ENCODE peak calls at places on chromosomes 6 and 20, in five cellular contexts. One of them, this sample, is unnamed.

GRCh38 chr6:137873273-137873762 is 6.3 kb downstream of the TNFAIP3 start:
- DNase-seq in H1: no peak
- DNase-seq in neuronal stem cell: no peak
- DNase-seq in IMR-90: peak
- DNase-seq in H9: no peak
- DNase-seq in this sample: peak

GRCh38 chr6:21079468-21080048 is 514.0 kb upstream of the SOX4 start:
- DNase-seq in H9: no peak
- DNase-seq in H1: no peak
- DNase-seq in neuronal stem cell: no peak
- DNase-seq in IMR-90: peak
- DNase-seq in this sample: peak

GRCh38 chr6:28474441-28475219 is 31.3 kb upstream of the ZSCAN23 start:
- DNase-seq in neuronal stem cell: peak
- DNase-seq in H1: peak
- DNase-seq in H9: no peak
- DNase-seq in IMR-90: peak
- DNase-seq in this sample: peak

GRCh38 chr20:57594092-57594911 is 25.9 kb downstream of the ZBP1 start:
- DNase-seq in H1: peak
- DNase-seq in IMR-90: peak
- DNase-seq in neuronal stem cell: peak
- DNase-seq in H9: peak
- DNase-seq in this sample: peak

GRCh38 chr20:25051386-25052155 is 6.4 kb downstream of the ACSS1 start:
- DNase-seq in H1: no peak
- DNase-seq in neuronal stem cell: no peak
- DNase-seq in IMR-90: no peak
- DNase-seq in H9: no peak
- DNase-seq in this sample: no peak

GRCh38 chr6:32692019-32692418 is 25.6 kb upstream of the HLA-DQB1 start:
- DNase-seq in H1: peak
- DNase-seq in H9: peak
- DNase-seq in IMR-90: no peak
- DNase-seq in neuronal stem cell: peak
- DNase-seq in this sample: no peak

GRCh38 chr20:48850257-48850656 is 22.5 kb upstream of the PREX1 start:
- DNase-seq in neuronal stem cell: no peak
- DNase-seq in H9: no peak
- DNase-seq in IMR-90: no peak
- DNase-seq in H1: no peak
- DNase-seq in this sample: no peak

GRCh38 chr6:56250266-56250665 is 2.9 kb upstream of the COL21A1 start:
- DNase-seq in H9: no peak
- DNase-seq in IMR-90: no peak
- DNase-seq in H1: no peak
- DNase-seq in neuronal stem cell: no peak
- DNase-seq in this sample: peak

GRCh38 chr6:117346142-117346930 is 79.4 kb downstream of the ROS1 start:
- DNase-seq in H1: no peak
- DNase-seq in H9: no peak
- DNase-seq in IMR-90: peak
- DNase-seq in neuronal stem cell: no peak
- DNase-seq in this sample: peak

GRCh38 chr20:10579942-10580341 is 93.9 kb downstream of the JAG1 start:
- DNase-seq in neuronal stem cell: no peak
- DNase-seq in H1: no peak
- DNase-seq in H9: no peak
- DNase-seq in IMR-90: no peak
- DNase-seq in this sample: no peak

GRCh38 chr20:40810336-40810735 is 121.3 kb upstream of the MAFB start:
- DNase-seq in H9: peak
- DNase-seq in H1: no peak
- DNase-seq in neuronal stem cell: no peak
- DNase-seq in IMR-90: no peak
- DNase-seq in this sample: no peak

GRCh38 chr6:17687136-17687535 is 19.6 kb downstream of the NUP153 start:
- DNase-seq in H9: no peak
- DNase-seq in H1: no peak
- DNase-seq in neuronal stem cell: no peak
- DNase-seq in IMR-90: no peak
- DNase-seq in this sample: no peak

GRCh38 chr6:16639689-16640480 is 121.4 kb downstream of the ATXN1 start:
- DNase-seq in IMR-90: peak
- DNase-seq in H9: no peak
- DNase-seq in H1: no peak
- DNase-seq in neuronal stem cell: no peak
- DNase-seq in this sample: peak

GRCh38 chr6:5012531-5012930 is 8.7 kb upstream of the RPP40 start:
- DNase-seq in H9: no peak
- DNase-seq in IMR-90: peak
- DNase-seq in H1: no peak
- DNase-seq in neuronal stem cell: no peak
- DNase-seq in this sample: no peak

GRCh38 chr6:44708208-44708607 is 320.7 kb downstream of the CDC5L start:
- DNase-seq in H9: no peak
- DNase-seq in IMR-90: no peak
- DNase-seq in neuronal stem cell: no peak
- DNase-seq in H1: no peak
- DNase-seq in this sample: no peak

GRCh38 chr6:163415620-163416379 is 1.3 kb downstream of the QKI start:
- DNase-seq in IMR-90: peak
- DNase-seq in H1: no peak
- DNase-seq in H9: no peak
- DNase-seq in neuronal stem cell: no peak
- DNase-seq in this sample: peak

GRCh38 chr6:29035951-29036350 is 9.0 kb downstream of the OR2W1 start:
- DNase-seq in H9: peak
- DNase-seq in IMR-90: no peak
- DNase-seq in neuronal stem cell: no peak
- DNase-seq in H1: no peak
- DNase-seq in this sample: no peak

GRCh38 chr6:10643214-10643641 is 51.2 kb downstream of the C6orf52 start:
- DNase-seq in IMR-90: no peak
- DNase-seq in neuronal stem cell: no peak
- DNase-seq in H9: no peak
- DNase-seq in H1: no peak
- DNase-seq in this sample: no peak

GRCh38 chr20:4767084-4767483 is 45.4 kb downstream of the PRND start:
- DNase-seq in neuronal stem cell: no peak
- DNase-seq in IMR-90: no peak
- DNase-seq in H1: no peak
- DNase-seq in H9: no peak
- DNase-seq in this sample: no peak

GRCh38 chr6:11161031-11161966 is 49.8 kb upstream of the ERVFRD-1 start:
- DNase-seq in neuronal stem cell: no peak
- DNase-seq in IMR-90: peak
- DNase-seq in H1: no peak
- DNase-seq in H9: no peak
- DNase-seq in this sample: peak

GRCh38 chr6:140537834-140538680 is 1163.6 kb upstream of the CITED2 start:
- DNase-seq in IMR-90: peak
- DNase-seq in H9: peak
- DNase-seq in neuronal stem cell: peak
- DNase-seq in H1: peak
- DNase-seq in this sample: peak

GRCh38 chr20:52572687-52573086 is 381.1 kb upstream of the ZFP64 start:
- DNase-seq in H9: no peak
- DNase-seq in H1: no peak
- DNase-seq in neuronal stem cell: no peak
- DNase-seq in IMR-90: peak
- DNase-seq in this sample: no peak

GRCh38 chr6:104229057-104229456 is 630.7 kb downstream of the HACE1 start:
- DNase-seq in H1: no peak
- DNase-seq in IMR-90: no peak
- DNase-seq in H9: no peak
- DNase-seq in neuronal stem cell: no peak
- DNase-seq in this sample: no peak

GRCh38 chr20:13022401-13023170 is 13.8 kb downstream of the SPTLC3 start:
- DNase-seq in IMR-90: peak
- DNase-seq in H9: no peak
- DNase-seq in H1: no peak
- DNase-seq in neuronal stem cell: no peak
- DNase-seq in this sample: peak

DNA sequence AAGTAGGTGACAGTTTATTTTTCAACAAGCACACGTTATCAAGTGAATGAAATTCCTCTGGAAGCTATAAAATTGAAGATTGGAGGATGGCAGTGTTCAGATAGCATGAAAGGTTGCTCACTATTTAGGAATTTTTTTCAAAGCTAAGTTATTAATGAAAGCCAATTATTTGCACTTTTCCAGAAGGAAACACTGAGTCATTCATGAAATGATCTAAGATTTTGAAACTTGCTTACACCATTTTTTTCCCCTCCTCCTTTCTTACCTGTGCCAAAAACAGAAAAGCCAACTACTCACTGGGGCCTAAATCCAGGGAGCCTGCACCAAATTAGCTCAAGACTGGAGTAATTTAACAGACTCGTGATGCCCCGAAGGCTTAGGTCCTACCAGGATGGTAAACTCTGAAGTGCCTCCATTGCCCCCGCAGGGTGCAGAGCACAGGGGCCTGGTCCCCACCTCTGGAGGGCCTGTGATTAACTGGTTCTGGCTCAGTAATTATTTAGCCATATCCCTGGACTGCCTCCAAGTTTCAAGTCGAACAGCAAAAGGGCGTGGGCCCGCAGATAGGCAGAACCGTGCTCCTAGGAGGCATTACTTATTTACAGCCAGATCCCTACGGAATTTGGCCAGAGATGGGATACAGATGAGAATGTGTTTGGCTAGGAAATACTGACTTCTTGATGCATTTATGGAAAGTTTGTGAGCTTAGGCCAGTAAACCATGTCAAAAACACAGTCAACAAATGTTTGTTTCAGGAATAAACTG is 28.0 kb upstream of the ZNF217 start:
- DNase-seq in H1: no peak
- DNase-seq in H9: no peak
- DNase-seq in IMR-90: peak
- DNase-seq in neuronal stem cell: no peak
- DNase-seq in this sample: peak
- H2BK15ac ChIP-seq in H1: no peak
- H2BK15ac ChIP-seq in H9: no peak
- H2BK15ac ChIP-seq in IMR-90: peak
- H2BK15ac ChIP-seq in neuronal stem cell: peak
- H2BK15ac ChIP-seq in this sample: peak

GRCh38 chr6:30882764-30883475 is 1.4 kb upstream of the DDR1 start:
- DNase-seq in neuronal stem cell: no peak
- DNase-seq in H1: no peak
- DNase-seq in IMR-90: no peak
- DNase-seq in H9: peak
- DNase-seq in this sample: no peak
- H3K14ac ChIP-seq in neuronal stem cell: peak
- H3K14ac ChIP-seq in H1: no peak
- H3K14ac ChIP-seq in IMR-90: peak
- H3K14ac ChIP-seq in H9: peak
- H3K14ac ChIP-seq in this sample: no peak

GRCh38 chr20:38599410-38599882 is 2.2 kb upstream of the ARHGAP40 start:
- DNase-seq in H9: no peak
- DNase-seq in H1: no peak
- DNase-seq in IMR-90: no peak
- DNase-seq in neuronal stem cell: no peak
- DNase-seq in this sample: no peak
- H4K91ac ChIP-seq in H9: no peak
- H4K91ac ChIP-seq in H1: peak
- H4K91ac ChIP-seq in IMR-90: no peak
- H4K91ac ChIP-seq in neuronal stem cell: no peak
- H4K91ac ChIP-seq in this sample: no peak

GRCh38 chr20:47347661-47348462 is 8.6 kb downstream of the ZMYND8 start:
- DNase-seq in H9: no peak
- DNase-seq in H1: no peak
- DNase-seq in neuronal stem cell: no peak
- DNase-seq in IMR-90: no peak
- DNase-seq in this sample: no peak
- H2BK15ac ChIP-seq in H9: no peak
- H2BK15ac ChIP-seq in H1: no peak
- H2BK15ac ChIP-seq in neuronal stem cell: no peak
- H2BK15ac ChIP-seq in IMR-90: peak
- H2BK15ac ChIP-seq in this sample: no peak

DNA sequence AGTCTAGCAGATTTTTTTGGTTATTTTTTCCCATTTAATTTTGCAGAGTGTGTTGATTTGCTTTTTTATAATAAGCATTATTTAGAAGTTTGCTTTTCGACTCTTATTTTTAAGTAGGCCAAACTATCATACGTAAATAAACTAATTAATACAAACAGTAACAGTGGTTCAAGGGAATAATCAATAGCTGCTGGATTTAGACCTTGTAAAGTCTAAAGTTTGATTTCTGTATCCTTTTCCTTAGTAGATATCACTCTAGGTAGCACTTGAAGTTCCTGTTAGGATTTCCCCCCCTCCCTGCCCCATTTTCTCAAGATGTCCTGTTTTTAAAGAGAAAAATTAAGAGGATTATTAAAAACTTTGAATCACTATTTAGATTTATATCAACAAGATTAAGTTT is 136.1 kb downstream of the B3GAT2 start:
- DNase-seq in IMR-90: no peak
- DNase-seq in neuronal stem cell: no peak
- DNase-seq in H1: no peak
- DNase-seq in H9: no peak
- DNase-seq in this sample: no peak
- H3K14ac ChIP-seq in IMR-90: no peak
- H3K14ac ChIP-seq in neuronal stem cell: no peak
- H3K14ac ChIP-seq in H1: no peak
- H3K14ac ChIP-seq in H9: no peak
- H3K14ac ChIP-seq in this sample: no peak

GRCh38 chr6:149331043-149331807 is 13.7 kb downstream of the TAB2 start:
- DNase-seq in neuronal stem cell: no peak
- DNase-seq in H1: no peak
- DNase-seq in IMR-90: peak
- DNase-seq in H9: no peak
- DNase-seq in this sample: peak

GRCh38 chr6:149330133-149330532 is 12.6 kb downstream of the TAB2 start:
- DNase-seq in neuronal stem cell: no peak
- DNase-seq in H9: no peak
- DNase-seq in IMR-90: no peak
- DNase-seq in H1: no peak
- DNase-seq in this sample: no peak

GRCh38 chr6:149334201-149334600 is 16.7 kb downstream of the TAB2 start:
- DNase-seq in IMR-90: peak
- DNase-seq in neuronal stem cell: no peak
- DNase-seq in H9: no peak
- DNase-seq in H1: no peak
- DNase-seq in this sample: peak

GRCh38 chr6:149332602-149333311 is 15.2 kb downstream of the TAB2 start:
- DNase-seq in IMR-90: no peak
- DNase-seq in H9: no peak
- DNase-seq in H1: no peak
- DNase-seq in neuronal stem cell: no peak
- DNase-seq in this sample: no peak

GRCh38 chr6:149331871-149332270 is 14.4 kb downstream of the TAB2 start:
- DNase-seq in H9: no peak
- DNase-seq in IMR-90: peak
- DNase-seq in H1: no peak
- DNase-seq in neuronal stem cell: no peak
- DNase-seq in this sample: no peak
- H4K91ac ChIP-seq in H9: no peak
- H4K91ac ChIP-seq in IMR-90: no peak
- H4K91ac ChIP-seq in H1: no peak
- H4K91ac ChIP-seq in neuronal stem cell: no peak
- H4K91ac ChIP-seq in this sample: no peak